ENCODE peak calls at places on chromosomes 3 and 15, in ten cellular contexts. B is breast epithelium, L is fibroblast of lung, P is sigmoid colon, G is mesendoderm, Y is OCI-LY7, M is heart right ventricle, W is heart left ventricle, C is bronchial epithelial cell, T is K562. D is an unnamed sample.

GRCh38 chr3:151003024-151003771 is 30.7 kb upstream of the CLRN1 start:
- DNase-seq in W (no peak), T (no peak), G (no peak), P (no peak), C (peak; percentile 81), L (peak; percentile 19), Y (no peak), M (no peak), B (no peak), D (no peak)

GRCh38 chr3:83002869-83003445 is 1241.5 kb upstream of the GBE1 start:
- DNase-seq in C (no peak), L (no peak), W (no peak), B (no peak), Y (peak; percentile 79), G (no peak), P (no peak), M (no peak), T (no peak), D (no peak)

GRCh38 chr3:66121288-66121687 is 82.6 kb upstream of the MAGI1 start:
- DNase-seq in Y (no peak), P (no peak), W (no peak), G (no peak), T (no peak), C (peak; percentile 38), L (peak; percentile 79), M (no peak), B (no peak), D (no peak)

GRCh38 chr15:67690936-67691335 is 134.4 kb upstream of the SKOR1 start:
- DNase-seq in Y (no peak), T (no peak), G (no peak), L (peak; percentile 59), C (peak; percentile 63), M (no peak), W (no peak), B (no peak), P (no peak), D (no peak)

GRCh38 chr3:169662215-169663070 is 1.1 kb downstream of the MECOM start:
- DNase-seq in W (peak; percentile 81), Y (peak; percentile 73), T (peak; percentile 72), L (peak; percentile 82), M (peak; percentile 86), B (no peak), P (no peak), C (peak; percentile 59), G (peak; percentile 88), D (peak; percentile 94)

GRCh38 chr15:63430766-63431451 is 49.3 kb upstream of the CA12 start:
- DNase-seq in B (no peak), G (no peak), C (no peak), W (no peak), L (peak; percentile 18), Y (no peak), M (peak; percentile 29), P (no peak), T (no peak), D (no peak)

GRCh38 chr3:139982404-139982803 is 47.4 kb downstream of the CLSTN2 start:
- DNase-seq in W (no peak), T (no peak), P (no peak), Y (no peak), L (no peak), C (peak; percentile 1), M (no peak), B (no peak), G (peak; percentile 14), D (peak; percentile 47)

GRCh38 chr15:31374986-31375385 is 48.4 kb downstream of the KLF13 start:
- DNase-seq in C (no peak), M (no peak), W (no peak), B (no peak), Y (no peak), G (no peak), P (no peak), T (no peak), L (no peak), D (peak; percentile 23)

GRCh38 chr3:8499181-8499611 is 2.4 kb upstream of the LMCD1 start:
- DNase-seq in L (no peak), W (no peak), C (no peak), Y (no peak), B (peak; percentile 83), G (no peak), T (no peak), M (no peak), P (no peak), D (peak; percentile 29)

GRCh38 chr3:8503461-8503860 is 1.8 kb downstream of the LMCD1 start:
- DNase-seq in G (no peak), L (no peak), B (no peak), Y (no peak), T (no peak), W (no peak), C (peak; percentile 82), P (no peak), M (no peak), D (no peak)

GRCh38 chr3:8501388-8502131 is at the start of gene LMCD1:
- DNase-seq in B (peak; percentile 92), Y (peak; percentile 56), M (peak; percentile 95), T (peak; percentile 70), G (peak; percentile 99), P (peak; percentile 97), C (peak; percentile 91), L (peak; percentile 95), W (peak; percentile 98), D (peak; percentile 93)

GRCh38 chr3:8500208-8500961 is 1.2 kb upstream of the LMCD1 start:
- DNase-seq in L (no peak), T (no peak), C (no peak), B (peak; percentile 70), P (no peak), G (peak; percentile 65), M (no peak), W (no peak), Y (no peak), D (no peak)

GRCh38 chr3:8500966-8501365 is 657 bp upstream of the LMCD1 start:
- DNase-seq in G (no peak), M (no peak), C (no peak), Y (no peak), P (no peak), L (no peak), B (no peak), T (no peak), W (no peak), D (no peak)
- H3K4me3 ChIP-seq in G (peak overlapping the region; percentile 8), M (peak overlapping the region; percentile 52), C (peak overlapping the region; percentile 43), Y (peak overlapping the region; percentile 65), P (peak overlapping the region; percentile 47), L (peak overlapping the region; percentile 70), B (peak overlapping the region; percentile 49), T (no peak overlapping the region), W (peak overlapping the region; percentile 58), D (peak overlapping the region; percentile 39)

GRCh38 chr3:196499061-196499460 is 4.5 kb downstream of the RNF168 start:
- DNase-seq in C (peak; percentile 10), M (no peak), Y (no peak), L (peak; percentile 23), G (peak; percentile 16), B (no peak), T (no peak), P (no peak), W (no peak), D (no peak)

GRCh38 chr3:196498297-196498696 is 5.3 kb downstream of the RNF168 start:
- DNase-seq in G (no peak), T (no peak), Y (no peak), M (no peak), B (no peak), L (no peak), C (no peak), W (no peak), P (no peak), D (no peak)

GRCh38 chr3:196493292-196493691 is 10.3 kb downstream of the RNF168 start:
- DNase-seq in B (no peak), T (no peak), L (no peak), P (no peak), Y (no peak), M (no peak), G (no peak), C (no peak), W (no peak), D (no peak)

GRCh38 chr3:196499807-196500524 is 3.6 kb downstream of the RNF168 start:
- DNase-seq in P (no peak), L (no peak), T (no peak), M (no peak), W (no peak), C (no peak), B (no peak), G (peak; percentile 27), Y (no peak), D (no peak)

DNA sequence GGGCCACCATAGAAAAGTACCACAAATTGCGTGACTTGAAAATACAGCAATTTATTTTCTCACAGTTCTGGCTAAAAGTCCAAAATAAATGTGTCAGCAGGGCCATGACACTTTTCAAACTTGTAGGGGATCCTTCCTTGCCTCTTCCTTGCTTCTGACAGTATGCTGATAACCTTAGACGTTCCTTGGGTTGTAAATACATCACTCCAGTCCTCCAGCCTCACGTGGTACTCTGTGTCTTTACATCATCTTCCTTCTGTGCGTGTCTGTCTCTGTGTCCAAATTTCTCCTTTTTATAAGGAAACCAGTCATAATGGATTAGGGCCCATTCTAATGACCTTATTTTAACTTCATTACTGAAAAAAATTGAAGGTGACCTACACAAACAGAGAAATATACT is 7.4 kb downstream of the RNF168 start:
- DNase-seq in T (no peak), W (no peak), C (no peak), P (no peak), Y (no peak), M (no peak), B (no peak), L (no peak), G (no peak), D (no peak)
- H3K36me3 ChIP-seq in T (peaks cover 67% of the 10 kb centered on the region), W (no peaks in the 10 kb centered on the region), C (peaks cover 2% of the 10 kb centered on the region), P (no peaks in the 10 kb centered on the region), Y (peaks cover 82% of the 10 kb centered on the region), M (peaks cover 8% of the 10 kb centered on the region), B (no peaks in the 10 kb centered on the region), L (peaks cover 1% of the 10 kb centered on the region), G (no peaks in the 10 kb centered on the region), D (peaks cover 3% of the 10 kb centered on the region)

GRCh38 chr3:13852638-13853009 is 27.2 kb downstream of the WNT7A start:
- DNase-seq in M (no peak), Y (no peak), B (no peak), T (peak; percentile 28), P (no peak), C (peak; percentile 80), G (no peak), W (no peak), L (no peak), D (no peak)
- H3K4me3 ChIP-seq in M (no peak overlapping the region), Y (no peak overlapping the region), B (no peak overlapping the region), T (no peak overlapping the region), P (no peak overlapping the region), C (no peak overlapping the region), G (no peak overlapping the region), W (no peak overlapping the region), L (no peak overlapping the region), D (no peak overlapping the region)

GRCh38 chr3:69205385-69205784 is 83.0 kb upstream of the LMOD3 start:
- DNase-seq in G (no peak), T (no peak), C (no peak), L (no peak), Y (no peak), B (no peak), P (no peak), W (no peak), M (no peak), D (no peak)

GRCh38 chr3:69200384-69201068 is 78.1 kb upstream of the LMOD3 start:
- DNase-seq in M (peak; percentile 35), L (peak; percentile 53), P (no peak), W (peak; percentile 39), G (peak; percentile 62), Y (no peak), T (no peak), B (peak; percentile 45), C (peak; percentile 98), D (peak; percentile 57)

GRCh38 chr3:69204315-69204957 is 82.0 kb upstream of the LMOD3 start:
- DNase-seq in W (peak; percentile 61), C (peak; percentile 94), B (no peak), P (no peak), M (peak; percentile 10), Y (no peak), L (no peak), G (no peak), T (no peak), D (no peak)

GRCh38 chr3:69201658-69202057 is 79.3 kb upstream of the LMOD3 start:
- DNase-seq in L (no peak), M (no peak), T (no peak), B (no peak), C (no peak), W (no peak), Y (no peak), G (no peak), P (no peak), D (no peak)

DNA sequence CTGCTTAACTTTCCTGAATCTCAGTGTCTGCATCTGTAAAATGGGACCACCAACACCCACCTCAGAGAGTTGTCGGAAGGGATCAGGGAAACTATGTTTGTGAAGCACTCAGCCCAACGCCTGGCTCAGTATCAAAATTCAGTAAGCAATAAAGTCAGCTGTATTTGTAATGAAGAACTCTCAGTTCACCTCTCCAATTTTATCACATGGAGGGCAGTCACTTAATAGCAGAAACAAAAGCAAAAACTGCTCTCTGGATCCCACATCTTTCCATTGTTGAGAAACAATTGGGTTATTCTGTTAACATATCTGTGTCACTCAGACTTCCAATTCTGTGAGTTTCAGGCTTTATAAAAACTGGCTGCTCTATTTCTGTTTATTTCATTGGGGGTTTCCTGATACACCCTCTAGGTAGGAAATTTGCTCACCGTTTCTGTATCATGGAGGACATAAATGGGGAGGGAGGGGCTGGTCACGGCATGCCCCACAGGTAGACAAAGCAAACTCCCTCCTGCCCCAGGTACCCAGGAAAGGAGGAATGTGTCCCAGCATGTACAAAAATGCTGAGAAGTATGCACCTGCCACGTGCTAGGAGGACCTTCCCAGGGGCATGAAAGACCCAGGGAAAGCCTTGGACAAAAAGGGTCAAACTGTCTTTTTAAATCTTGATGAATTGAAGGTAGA is 81.4 kb upstream of the LMOD3 start:
- DNase-seq in P (no peak), M (no peak), T (no peak), W (no peak), G (no peak), B (no peak), C (peak; percentile 95), Y (no peak), L (no peak), D (peak; percentile 22)
- H3K36me3 ChIP-seq in P (no peaks in the 10 kb centered on the region), M (peaks cover 5% of the 10 kb centered on the region), T (no peaks in the 10 kb centered on the region), W (no peaks in the 10 kb centered on the region), G (no peaks in the 10 kb centered on the region), B (no peaks in the 10 kb centered on the region), C (no peaks in the 10 kb centered on the region), Y (no peaks in the 10 kb centered on the region), L (no peaks in the 10 kb centered on the region), D (no peaks in the 10 kb centered on the region)